ENCODE peak calls at places on chromosomes 16 and 17, in five cellular contexts. V, T, D, P and O are unnamed samples.

GRCh38 chr17:39461911-39462641 is 790 bp downstream of the CDK12 start:
- DNase-seq in D (peak; percentile 48), T (no peak), P (peak; percentile 83), V (peak; percentile 75), O (peak; percentile 53)

GRCh38 chr16:81626181-81626674 is 152.9 kb upstream of the PLCG2 start:
- DNase-seq in V (no peak), D (peak; percentile 68), P (no peak), T (no peak), O (no peak)

GRCh38 chr16:25676820-25677219 is 14.9 kb upstream of the HS3ST4 start:
- DNase-seq in T (no peak), P (no peak), D (no peak), V (no peak), O (no peak)

GRCh38 chr17:62725791-62726249 is 82.3 kb downstream of the MARCHF10 start:
- DNase-seq in P (no peak), T (no peak), V (no peak), D (peak; percentile 85), O (no peak)

GRCh38 chr17:42179911-42180410 is 981 bp downstream of the KCNH4 start:
- DNase-seq in P (peak; percentile 67), D (peak; percentile 24), T (no peak), V (peak; percentile 68), O (no peak)

GRCh38 chr16:35788381-35788780 is 2329.0 kb downstream of the TP53TG3F start:
- DNase-seq in P (no peak), D (no peak), T (no peak), V (no peak), O (no peak)

GRCh38 chr17:55549140-55549539 is 37.9 kb upstream of the SMIM36 start:
- DNase-seq in T (no peak), P (no peak), D (no peak), V (no peak), O (no peak)

GRCh38 chr16:324451-325334 is 27.8 kb downstream of the AXIN1 start:
- DNase-seq in T (peak; percentile 77), P (no peak), D (no peak), V (no peak), O (peak; percentile 65)

GRCh38 chr17:83189673-83190385 is 110.4 kb downstream of the METRNL start:
- DNase-seq in V (peak; percentile 56), D (peak; percentile 64), T (no peak), P (no peak), O (no peak)

GRCh38 chr17:35170968-35171771 is 23.0 kb downstream of the SLC35G3 start:
- DNase-seq in P (peak; percentile 44), V (no peak), D (no peak), T (no peak), O (no peak)

GRCh38 chr17:65011047-65011446 is 45.5 kb downstream of the GNA13 start:
- DNase-seq in P (no peak), V (no peak), D (no peak), T (no peak), O (no peak)
- H3K27ac ChIP-seq in P (no peak overlapping the region), V (no peak overlapping the region), D (no peak overlapping the region), T (peak overlapping the region; percentile 8), O (no peak overlapping the region)

DNA sequence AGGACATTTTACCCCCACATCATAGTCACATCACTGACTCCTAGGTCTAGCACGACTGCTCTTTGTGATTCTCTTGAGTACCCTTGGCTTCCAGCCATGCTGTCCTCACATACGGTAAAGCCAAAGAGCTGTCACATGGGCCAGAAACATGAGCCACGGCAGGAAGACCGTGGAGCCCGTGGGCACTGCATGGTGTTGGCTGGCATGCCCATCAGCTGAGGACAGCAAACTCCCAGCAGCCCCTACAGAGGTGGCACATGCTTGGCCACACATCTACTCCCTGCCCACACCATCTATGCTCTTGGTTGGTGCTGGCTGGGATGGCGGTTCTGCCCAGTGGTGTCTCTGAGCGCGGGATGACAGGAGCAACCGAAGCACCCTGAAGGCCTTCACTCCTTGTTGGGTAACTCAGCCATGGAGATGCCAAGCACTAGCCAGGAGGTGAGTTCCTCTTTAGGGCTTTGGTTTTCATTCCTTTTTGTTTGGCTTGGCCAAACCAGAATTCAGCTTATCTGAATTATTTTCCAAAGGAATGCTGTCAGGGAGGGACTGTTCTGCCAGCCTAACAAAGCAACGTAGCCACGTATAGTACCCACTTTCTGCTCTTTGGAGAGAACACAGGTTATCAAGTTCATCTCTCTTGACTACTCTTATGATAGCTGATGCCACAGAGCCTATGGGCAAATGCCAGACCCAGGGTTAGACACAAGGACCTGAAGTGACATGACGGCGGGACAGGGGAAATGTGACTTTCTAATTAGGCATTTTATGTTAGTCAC is 10.0 kb downstream of the TNFAIP1 start:
- DNase-seq in T (no peak), V (no peak), P (no peak), D (peak; percentile 64), O (no peak)
- H3K27ac ChIP-seq in T (no peak overlapping the region), V (peak overlapping the region; percentile 39), P (peak overlapping the region; percentile 95), D (peak overlapping the region; percentile 47), O (no peak overlapping the region)

DNA sequence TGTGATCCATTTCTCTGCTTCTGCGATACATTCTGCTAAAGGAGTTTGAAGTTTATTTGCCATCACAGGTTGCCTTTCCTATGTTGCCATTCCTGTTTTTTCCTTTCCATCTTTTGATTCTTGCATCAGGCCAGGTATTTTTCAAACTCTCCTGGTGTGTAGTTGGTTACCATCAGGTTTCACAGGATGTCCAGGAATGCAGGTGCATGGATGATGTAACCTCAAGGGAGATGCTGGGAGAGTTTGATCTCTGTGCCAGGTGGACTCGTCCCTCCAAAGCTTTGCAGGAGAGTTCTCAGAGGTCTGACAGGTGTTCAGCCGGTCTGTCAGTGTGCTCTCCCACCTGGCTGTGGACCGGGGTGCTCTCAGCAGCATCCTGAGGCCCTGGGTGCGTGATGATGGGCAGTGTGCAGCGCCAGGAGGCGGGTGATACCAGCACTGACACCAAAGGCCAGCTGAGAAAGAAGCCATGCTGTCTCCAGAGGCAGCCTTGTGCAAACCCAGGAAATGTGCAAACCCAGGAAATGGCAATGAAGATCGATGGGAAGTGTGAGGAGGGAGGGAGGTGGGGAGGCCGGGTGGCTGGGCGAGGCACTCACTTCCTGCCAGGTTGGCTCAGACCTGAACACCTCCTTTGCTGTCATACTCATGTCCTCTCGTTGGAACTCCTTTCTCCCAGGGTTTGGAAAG is 1.7 kb downstream of the ATP2C2 start:
- DNase-seq in D (no peak), T (no peak), P (peak; percentile 54), V (no peak), O (no peak)
- H3K27ac ChIP-seq in D (no peak overlapping the region), T (no peak overlapping the region), P (no peak overlapping the region), V (no peak overlapping the region), O (no peak overlapping the region)

GRCh38 chr16:10040136-10041080 is 141.8 kb downstream of the GRIN2A start:
- DNase-seq in P (no peak), T (no peak), D (no peak), V (peak; percentile 85), O (no peak)

GRCh38 chr16:10039220-10040096 is 142.8 kb downstream of the GRIN2A start:
- DNase-seq in P (no peak), T (no peak), D (peak; percentile 37), V (peak; percentile 36), O (peak; percentile 48)

GRCh38 chr16:10036951-10037350 is 145.3 kb downstream of the GRIN2A start:
- DNase-seq in V (no peak), D (no peak), T (no peak), P (no peak), O (no peak)

GRCh38 chr16:10033561-10033960 is 148.7 kb downstream of the GRIN2A start:
- DNase-seq in T (no peak), P (no peak), V (no peak), D (no peak), O (no peak)

GRCh38 chr16:10037771-10038170 is 144.5 kb downstream of the GRIN2A start:
- DNase-seq in T (no peak), D (peak; percentile 64), V (no peak), P (no peak), O (no peak)
- H3K27ac ChIP-seq in T (no peak overlapping the region), D (no peak overlapping the region), V (no peak overlapping the region), P (no peak overlapping the region), O (peak overlapping the region; percentile 39)

DNA sequence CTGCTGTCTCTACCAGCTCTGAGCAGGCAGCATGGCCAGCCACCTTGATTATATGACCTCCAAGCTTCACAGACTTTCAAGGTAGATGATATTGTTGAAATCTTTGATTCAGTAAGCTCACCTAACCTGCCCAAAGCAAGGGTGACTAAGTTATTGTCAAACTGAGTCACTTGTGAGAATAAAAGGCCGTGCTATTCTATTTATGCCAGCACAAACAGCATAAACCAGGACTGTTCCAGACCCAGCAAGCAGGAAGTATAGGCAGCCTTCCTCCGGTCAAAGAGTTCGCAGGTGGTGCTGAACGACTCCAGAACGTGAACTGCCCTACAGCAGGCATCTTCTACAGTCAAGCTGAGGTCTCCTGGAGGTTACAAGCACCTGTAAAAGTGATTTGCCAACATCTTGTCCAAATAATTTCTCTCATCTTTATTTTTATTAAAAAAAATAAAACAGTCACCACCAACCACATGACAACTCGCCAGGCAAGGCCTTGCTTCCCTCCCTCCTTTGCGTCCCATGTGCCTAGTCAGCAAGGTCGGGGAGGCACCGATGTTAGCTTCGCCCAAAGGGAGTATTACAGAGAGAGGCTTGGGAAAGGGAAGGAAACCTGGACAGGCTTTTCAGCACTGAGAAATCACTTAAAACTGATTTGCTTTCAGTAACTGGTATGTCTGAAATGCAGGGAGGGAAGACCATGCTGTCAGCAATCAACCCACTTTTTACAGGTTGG is 10.8 kb downstream of the ARL2BP start:
- DNase-seq in D (no peak), V (no peak), T (no peak), P (peak; percentile 47), O (no peak)
- H3K27ac ChIP-seq in D (no peak overlapping the region), V (no peak overlapping the region), T (no peak overlapping the region), P (peak overlapping the region; percentile 98), O (peak overlapping the region; percentile 75)

GRCh38 chr16:56267888-56268287 is 76.6 kb downstream of the GNAO1 start:
- DNase-seq in D (no peak), P (no peak), T (no peak), V (no peak), O (no peak)

GRCh38 chr16:56269824-56270684 is 78.8 kb downstream of the GNAO1 start:
- DNase-seq in V (peak; percentile 77), D (peak; percentile 87), T (no peak), P (no peak), O (no peak)

GRCh38 chr16:56266981-56267607 is 75.8 kb downstream of the GNAO1 start:
- DNase-seq in T (no peak), P (no peak), D (no peak), V (no peak), O (no peak)

GRCh38 chr16:56269276-56269675 is 78.0 kb downstream of the GNAO1 start:
- DNase-seq in P (no peak), T (no peak), D (no peak), V (no peak), O (no peak)

GRCh38 chr16:56268799-56269198 is 77.5 kb downstream of the GNAO1 start:
- DNase-seq in P (no peak), D (no peak), T (no peak), V (no peak), O (no peak)
- H3K27ac ChIP-seq in P (no peak overlapping the region), D (no peak overlapping the region), T (no peak overlapping the region), V (peak overlapping the region; percentile 34), O (peak overlapping the region; percentile 98)

GRCh38 chr16:57256601-57257395 is 11.7 kb downstream of the ARL2BP start:
- DNase-seq in V (no peak), T (no peak), P (no peak), D (no peak), O (no peak)
- H3K27ac ChIP-seq in V (no peak overlapping the region), T (no peak overlapping the region), P (peak overlapping the region; percentile 98), D (no peak overlapping the region), O (peak overlapping the region; percentile 75)

GRCh38 chr16:53822936-53823529 is 119.1 kb downstream of the FTO start:
- DNase-seq in V (no peak), T (no peak), D (peak; percentile 63), P (no peak), O (no peak)
- H3K27ac ChIP-seq in V (no peak overlapping the region), T (no peak overlapping the region), D (no peak overlapping the region), P (no peak overlapping the region), O (no peak overlapping the region)